ENCODE peak calls at places on chromosomes 7 and 10, in nine cellular contexts. P is activated CD8-positive, alpha-beta T cell treated with anti-CD3 and anti-CD28 coated beads, Interleukin-2, amount 10 ng/mL, durations not matched to agents 7 days and 5 days; H is A549; V is T-helper 9 cell; U is fibroblast of the aortic adventitia; R is endothelial cell of umbilical vein; J is dorsolateral prefrontal cortex; Q is renal cortical epithelial cell; E is HT1080. F is an unnamed sample.

GRCh38 chr10:98967601-98968000 is 268.1 kb downstream of the HPSE2 start:
- DNase-seq in P (no peak), H (no peak), V (no peak), U (no peak), R (no peak), J (no peak), Q (no peak), E (no peak), F (no peak)

GRCh38 chr10:44939691-44940401 is 19.8 kb upstream of the RASSF4 start:
- DNase-seq in P (no peak), H (no peak), V (no peak), U (no peak), R (no peak), J (no peak), Q (peak), E (no peak), F (no peak)

GRCh38 chr7:2523941-2524807 is 4.6 kb downstream of the LFNG start:
- DNase-seq in P (no peak), H (peak), V (no peak), U (peak), R (peak), J (peak), Q (peak), E (peak), F (peak)

GRCh38 chr10:101354584-101355070 is 662 bp downstream of the BTRC start:
- DNase-seq in P (no peak), H (no peak), V (no peak), U (peak), R (no peak), J (no peak), Q (no peak), E (no peak), F (no peak)

GRCh38 chr7:108120943-108121342 is 9.2 kb downstream of the LAMB4 start:
- DNase-seq in P (no peak), H (no peak), V (no peak), U (no peak), R (no peak), J (no peak), Q (no peak), E (no peak), F (no peak)

GRCh38 chr7:141014523-141015395 is at the start of gene MRPS33:
- DNase-seq in P (peak), H (peak), V (peak), U (peak), R (peak), J (peak), Q (peak), E (peak), F (peak)

GRCh38 chr7:44637788-44638594 is 31.6 kb downstream of the OGDH start:
- DNase-seq in P (peak), H (peak), V (peak), U (peak), R (peak), J (no peak), Q (peak), E (peak), F (no peak)

GRCh38 chr10:22339761-22340361 is 5.4 kb upstream of the SPAG6 start:
- DNase-seq in P (no peak), H (no peak), V (no peak), U (peak), R (peak), J (no peak), Q (peak), E (no peak), F (no peak)

GRCh38 chr10:74799840-74800239 is 26.6 kb upstream of the KAT6B start:
- DNase-seq in P (no peak), H (no peak), V (no peak), U (peak), R (peak), J (no peak), Q (peak), E (peak), F (no peak)

GRCh38 chr7:26900283-26900682 is 35.9 kb upstream of the SKAP2 start:
- DNase-seq in P (no peak), H (no peak), V (no peak), U (no peak), R (peak), J (no peak), Q (no peak), E (peak), F (no peak)

GRCh38 chr10:103445366-103445765 is 6.8 kb downstream of the CALHM2 start:
- DNase-seq in P (no peak), H (no peak), V (no peak), U (no peak), R (no peak), J (no peak), Q (no peak), E (no peak), F (no peak)

GRCh38 chr10:91944880-91945630 is 21.5 kb downstream of the BTAF1 start:
- DNase-seq in P (peak), H (no peak), V (no peak), U (no peak), R (no peak), J (no peak), Q (peak), E (peak), F (no peak)

GRCh38 chr7:99372275-99373085 is 2.0 kb upstream of the ARPC1B start:
- DNase-seq in P (no peak), H (no peak), V (no peak), U (no peak), R (no peak), J (no peak), Q (peak), E (no peak), F (no peak)

GRCh38 chr10:1737222-1738061 is at the start of gene ADARB2:
- DNase-seq in P (no peak), H (no peak), V (no peak), U (no peak), R (no peak), J (peak), Q (peak), E (peak), F (no peak)

GRCh38 chr7:150375662-150376521 is 3.2 kb upstream of the ZNF775 start:
- DNase-seq in P (no peak), H (no peak), V (no peak), U (no peak), R (no peak), J (no peak), Q (peak), E (no peak), F (no peak)

GRCh38 chr10:102918817-102919236 is 733 bp downstream of the CNNM2 start:
- DNase-seq in P (peak), H (peak), V (peak), U (no peak), R (no peak), J (peak), Q (no peak), E (no peak), F (no peak)

GRCh38 chr10:130282492-130283233 is 146.5 kb downstream of the GLRX3 start:
- DNase-seq in P (no peak), H (no peak), V (no peak), U (no peak), R (no peak), J (no peak), Q (no peak), E (no peak), F (no peak)

GRCh38 chr7:150753826-150754603 is 16.8 kb downstream of the GIMAP5 start:
- DNase-seq in P (peak), H (no peak), V (no peak), U (no peak), R (peak), J (no peak), Q (no peak), E (peak), F (no peak)

GRCh38 chr10:44961931-44962750 is 2.5 kb downstream of the RASSF4 start:
- DNase-seq in P (no peak), H (no peak), V (no peak), U (no peak), R (no peak), J (peak), Q (no peak), E (no peak), F (peak)

GRCh38 chr10:88164471-88164870 is 301.0 kb downstream of the PTEN start:
- DNase-seq in P (no peak), H (no peak), V (no peak), U (no peak), R (no peak), J (no peak), Q (no peak), E (no peak), F (no peak)

GRCh38 chr10:110918633-110919348 is at the start of gene BBIP1:
- DNase-seq in P (no peak), H (peak), V (no peak), U (peak), R (peak), J (no peak), Q (peak), E (peak), F (peak)

GRCh38 chr7:133797355-133797754 is 329.8 kb upstream of the LRGUK start:
- DNase-seq in P (no peak), H (no peak), V (no peak), U (no peak), R (no peak), J (no peak), Q (no peak), E (no peak), F (no peak)

GRCh38 chr10:29715296-29715695 is 80.5 kb upstream of the SVIL start:
- DNase-seq in P (no peak), H (no peak), V (no peak), U (no peak), R (no peak), J (no peak), Q (no peak), E (peak), F (no peak)

GRCh38 chr7:84701524-84702306 is 485.1 kb downstream of the SEMA3D start:
- DNase-seq in P (no peak), H (peak), V (no peak), U (peak), R (peak), J (no peak), Q (peak), E (peak), F (no peak)

GRCh38 chr10:75230600-75231038 is 5.1 kb downstream of the COMTD1 start:
- DNase-seq in P (peak), H (peak), V (peak), U (peak), R (peak), J (peak), Q (peak), E (peak), F (peak)

GRCh38 chr10:70378122-70378521 is 4.3 kb downstream of the LRRC20 start:
- DNase-seq in P (no peak), H (peak), V (no peak), U (peak), R (peak), J (no peak), Q (peak), E (peak), F (no peak)

GRCh38 chr10:108421256-108421655 is 1256.8 kb upstream of the SORCS1 start:
- DNase-seq in P (no peak), H (no peak), V (no peak), U (no peak), R (no peak), J (no peak), Q (no peak), E (no peak), F (no peak)

GRCh38 chr7:128427289-128427891 is 17.6 kb upstream of the IMPDH1 start:
- DNase-seq in P (peak), H (no peak), V (no peak), U (peak), R (peak), J (no peak), Q (peak), E (peak), F (no peak)

GRCh38 chr10:12843296-12843945 is 158.1 kb downstream of the CCDC3 start:
- DNase-seq in P (no peak), H (no peak), V (no peak), U (no peak), R (no peak), J (no peak), Q (no peak), E (no peak), F (no peak)

GRCh38 chr7:4733936-4734528 is 41.4 kb upstream of the AP5Z1 start:
- DNase-seq in P (peak), H (no peak), V (no peak), U (no peak), R (no peak), J (no peak), Q (no peak), E (no peak), F (no peak)